ENCODE peak calls at places on chromosomes 16 and 17, in seven cellular contexts. P is RWPE1, U is MM.1S, Z is HL-60, K is heart left ventricle, V is colonic mucosa, I is lower leg skin. F is an unnamed sample.

GRCh38 chr16:24883714-24884151 is 38.0 kb downstream of the SLC5A11 start:
- DNase-seq in K (no peak), Z (no peak), V (no peak), I (no peak), U (no peak), P (no peak), F (no peak)

GRCh38 chr17:19671433-19671832 is 22.9 kb downstream of the ALDH3A2 start:
- DNase-seq in Z (no peak), K (no peak), I (no peak), U (no peak), P (no peak), V (no peak), F (no peak)

GRCh38 chr17:15123593-15124590 is 141.2 kb downstream of the PMP22 start:
- DNase-seq in U (no peak), V (no peak), I (no peak), K (no peak), Z (no peak), P (no peak), F (no peak)

GRCh38 chr16:66569827-66570405 is 3.7 kb downstream of the CMTM1 start:
- DNase-seq in I (no peak), V (no peak), U (no peak), Z (no peak), P (peak), K (no peak), F (no peak)

GRCh38 chr17:42283241-42284019 is 4.9 kb upstream of the STAT5A start:
- DNase-seq in U (no peak), Z (no peak), K (no peak), I (no peak), P (no peak), V (no peak), F (no peak)

GRCh38 chr17:3687949-3688614 is 7.9 kb downstream of the P2RX5 start:
- DNase-seq in P (no peak), V (no peak), U (peak), Z (no peak), K (no peak), I (no peak), F (peak)

GRCh38 chr16:27285676-27286196 is 17.2 kb upstream of the NSMCE1 start:
- DNase-seq in K (peak), Z (no peak), V (peak), P (no peak), I (peak), U (no peak), F (no peak)

GRCh38 chr17:76791053-76791980 is 53.4 kb downstream of the MFSD11 start:
- DNase-seq in U (peak), V (no peak), P (peak), K (no peak), I (no peak), Z (peak), F (no peak)

GRCh38 chr17:17386143-17386800 is 83.1 kb downstream of the NT5M start:
- DNase-seq in V (no peak), I (no peak), U (no peak), Z (no peak), K (peak), P (no peak), F (no peak)

DNA sequence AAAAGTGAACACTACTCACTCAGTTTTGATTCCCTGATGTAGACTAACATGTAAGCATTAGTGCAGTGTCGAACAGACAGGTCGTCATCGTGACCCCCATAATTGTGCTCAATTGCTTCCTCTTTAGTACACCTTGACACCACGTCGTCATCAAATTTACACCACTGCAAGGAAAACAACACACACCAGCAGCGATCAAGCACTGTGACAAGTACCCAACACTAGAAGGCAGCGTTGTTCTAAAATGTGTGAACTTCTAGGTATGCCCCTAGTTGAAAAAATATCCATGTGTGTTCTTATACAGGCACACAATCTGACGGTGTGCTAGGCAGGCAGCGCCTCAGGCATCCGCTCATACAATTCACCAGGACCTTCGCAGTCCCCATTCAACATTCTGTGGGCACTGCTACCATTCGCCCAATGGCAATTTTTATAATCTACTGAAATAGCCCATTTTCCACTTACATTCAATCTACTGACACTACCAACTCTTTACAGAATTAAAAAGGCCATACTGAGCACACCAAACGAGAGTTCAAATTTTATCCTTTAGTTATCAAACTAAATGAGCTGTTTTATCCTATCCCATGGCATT is 23.1 kb downstream of the LITAFD start:
- DNase-seq in P (no peak), V (no peak), I (no peak), U (peak), K (no peak), Z (no peak), F (peak)
- TF ChIP-seq CTCF in P (peak), V (no peak), I (no peak), U (peak), K (no peak), Z (peak), F (peak)

DNA sequence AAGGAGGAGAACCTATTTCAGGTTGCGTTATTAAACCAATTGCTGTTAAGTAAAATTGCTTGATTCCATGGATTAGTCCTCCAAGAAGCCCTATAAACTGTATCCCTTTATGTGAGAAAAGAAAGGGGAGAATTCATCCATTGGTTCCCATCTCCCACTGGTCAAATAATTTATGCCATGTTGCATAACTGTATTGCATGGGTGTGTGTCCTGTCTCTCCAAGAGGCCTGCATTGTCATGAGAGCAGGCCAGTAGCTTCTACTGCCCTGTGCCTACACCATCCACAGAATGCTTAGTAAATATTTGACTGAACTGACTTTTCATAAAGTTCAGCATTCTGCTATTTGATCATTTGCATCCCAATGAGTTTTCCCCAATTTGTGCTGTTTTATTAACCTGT is 11.7 kb upstream of the TOB1 start:
- DNase-seq in V (no peak), Z (no peak), U (no peak), P (no peak), I (no peak), K (no peak), F (no peak)
- TF ChIP-seq CTCF in V (no peak), Z (no peak), U (no peak), P (no peak), I (no peak), K (no peak), F (no peak)

DNA sequence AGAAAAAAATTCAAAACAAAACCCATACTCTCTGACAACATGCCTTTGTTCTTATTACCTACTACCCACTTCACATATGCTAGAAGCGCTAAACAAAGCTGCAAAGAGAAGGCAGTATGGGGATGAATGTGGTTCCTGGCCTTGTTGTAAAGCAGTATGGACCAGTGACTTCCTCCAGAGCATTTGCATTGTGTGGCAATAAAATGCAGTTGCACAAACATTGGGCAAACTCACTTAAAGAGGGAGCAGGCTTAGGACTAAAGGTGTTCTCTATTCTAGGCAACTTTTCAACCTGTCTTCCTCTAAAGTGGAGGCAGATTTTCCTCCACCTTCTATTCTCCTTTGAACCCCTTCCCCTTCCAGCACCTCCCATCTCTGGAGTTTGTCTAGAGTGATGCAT is 17.1 kb downstream of the TMIGD1 start:
- DNase-seq in Z (peak), I (no peak), P (no peak), V (peak), K (no peak), U (no peak), F (no peak)
- TF ChIP-seq CTCF in Z (no peak), I (no peak), P (no peak), V (no peak), K (no peak), U (no peak), F (no peak)

GRCh38 chr16:50887500-50887899 is 145.6 kb downstream of the CYLD start:
- DNase-seq in I (no peak), Z (no peak), V (no peak), U (no peak), K (no peak), P (no peak), F (no peak)

GRCh38 chr16:50880926-50881325 is 139.0 kb downstream of the CYLD start:
- DNase-seq in I (no peak), V (no peak), K (no peak), U (no peak), P (no peak), Z (no peak), F (no peak)

GRCh38 chr16:50881331-50881830 is 139.5 kb downstream of the CYLD start:
- DNase-seq in Z (no peak), I (no peak), P (no peak), V (no peak), K (no peak), U (no peak), F (peak)

GRCh38 chr16:50881953-50882352 is 140.1 kb downstream of the CYLD start:
- DNase-seq in V (no peak), I (no peak), U (no peak), K (no peak), P (no peak), Z (no peak), F (peak)

GRCh38 chr16:50884066-50884860 is 142.4 kb downstream of the CYLD start:
- DNase-seq in I (no peak), U (no peak), P (no peak), K (no peak), Z (no peak), V (no peak), F (peak)
- TF ChIP-seq CTCF in I (no peak), U (peak), P (peak), K (no peak), Z (no peak), V (no peak), F (peak)

GRCh38 chr17:79941088-79942010 is 94.3 kb downstream of the TBC1D16 start:
- DNase-seq in P (no peak), V (no peak), K (peak), Z (no peak), U (no peak), I (no peak), F (no peak)
- TF ChIP-seq CTCF in P (no peak), V (no peak), K (no peak), Z (no peak), U (no peak), I (no peak), F (no peak)

GRCh38 chr16:81263470-81264200 is 25.1 kb downstream of the BCO1 start:
- DNase-seq in K (no peak), P (no peak), Z (no peak), I (no peak), U (no peak), V (no peak), F (no peak)
- TF ChIP-seq CTCF in K (no peak), P (no peak), Z (no peak), I (no peak), U (no peak), V (no peak), F (no peak)

DNA sequence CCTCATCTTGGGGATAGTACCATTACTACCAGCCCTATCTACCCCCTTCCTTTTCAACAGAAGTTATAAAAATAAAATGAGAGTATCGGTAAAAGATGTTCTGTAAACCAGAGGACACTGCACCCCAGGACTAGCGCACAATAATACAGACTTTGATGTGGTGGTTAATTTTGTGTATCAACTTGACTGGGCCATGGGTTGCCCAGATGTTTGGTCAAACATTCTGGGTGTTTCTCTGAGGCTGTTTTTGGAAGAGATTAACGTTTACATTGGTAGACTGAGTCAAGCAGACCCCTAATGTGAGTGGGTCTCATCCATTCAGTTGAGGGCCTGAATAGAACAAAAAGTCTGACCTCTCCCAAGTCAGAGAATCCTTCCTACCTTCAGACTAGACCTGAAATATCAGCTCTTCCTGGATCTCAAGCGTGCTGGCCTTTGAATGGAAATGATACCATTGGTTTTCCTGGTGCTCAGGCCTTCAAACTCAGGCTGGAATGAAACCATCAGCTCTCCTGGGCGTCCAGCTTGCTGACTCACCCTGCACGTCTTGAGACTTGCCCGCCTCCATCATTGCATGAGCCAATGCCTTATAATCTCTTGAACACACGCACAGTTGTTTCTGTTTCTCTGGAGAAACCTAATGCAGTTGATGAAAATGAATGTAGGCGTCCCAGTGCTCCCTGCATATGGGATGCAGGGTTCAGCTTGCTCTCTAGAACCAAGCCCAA is 10.1 kb downstream of the MRM1 start:
- DNase-seq in V (no peak), I (no peak), Z (no peak), U (no peak), P (peak), K (no peak), F (no peak)
- TF ChIP-seq CTCF in V (no peak), I (no peak), Z (no peak), U (no peak), P (no peak), K (no peak), F (no peak)

F was measured in neural progenitor cell.